ENCODE peak calls at places on chromosomes 3 and 15, in five cellular contexts. P, R, I, T and Y are unnamed samples.

GRCh38 chr3:107846282-107846852 is 244.5 kb downstream of the CD47 start:
- DNase-seq in T (no peak), I (peak), R (peak), P (peak), Y (peak)

GRCh38 chr3:158471639-158472294 is 99.2 kb upstream of the MLF1 start:
- DNase-seq in P (no peak), I (no peak), R (no peak), T (no peak), Y (no peak)

GRCh38 chr15:78353093-78353492 is 12.9 kb downstream of the CRABP1 start:
- DNase-seq in T (no peak), R (no peak), P (no peak), I (no peak), Y (peak)

GRCh38 chr3:147191795-147192385 is 214.5 kb downstream of the ZIC4 start:
- DNase-seq in P (peak), I (no peak), R (peak), T (no peak), Y (no peak)

GRCh38 chr15:89812126-89812846 is 2.4 kb downstream of the ANPEP start:
- DNase-seq in I (peak), T (no peak), P (no peak), R (no peak), Y (no peak)

GRCh38 chr15:25875551-25875950 is 12.4 kb upstream of the ATP10A start:
- DNase-seq in R (no peak), I (no peak), T (no peak), P (no peak), Y (no peak)

GRCh38 chr3:2661078-2661477 is 449.1 kb downstream of the IL5RA start:
- DNase-seq in R (no peak), T (no peak), P (no peak), I (no peak), Y (no peak)

GRCh38 chr15:70475439-70475781 is 287.9 kb downstream of the UACA start:
- DNase-seq in I (no peak), T (no peak), R (no peak), P (no peak), Y (no peak)

GRCh38 chr15:29034151-29034550 is 148.4 kb downstream of the APBA2 start:
- DNase-seq in P (no peak), T (no peak), I (no peak), R (no peak), Y (no peak)

GRCh38 chr3:102979682-102980378 is 545.0 kb downstream of the ZPLD1 start:
- DNase-seq in I (no peak), P (no peak), T (no peak), R (no peak), Y (no peak)

GRCh38 chr3:119240101-119240581 is 537 bp downstream of the B4GALT4 start:
- DNase-seq in P (peak), R (no peak), T (peak), I (peak), Y (no peak)

GRCh38 chr15:96789999-96790398 is 459.5 kb downstream of the NR2F2 start:
- DNase-seq in R (no peak), P (no peak), I (no peak), T (no peak), Y (no peak)

GRCh38 chr3:183193762-183194701 is 31.5 kb upstream of the LAMP3 start:
- DNase-seq in T (no peak), P (peak), I (no peak), R (no peak), Y (no peak)

GRCh38 chr15:53716909-53717878 is 42.3 kb downstream of the WDR72 start:
- DNase-seq in R (no peak), P (peak), T (no peak), I (no peak), Y (no peak)

GRCh38 chr3:50204804-50205718 is at the start of gene SLC38A3:
- DNase-seq in T (no peak), R (peak), I (no peak), P (peak), Y (no peak)

GRCh38 chr3:140186421-140186920 is 251.5 kb downstream of the CLSTN2 start:
- DNase-seq in R (no peak), I (no peak), T (no peak), P (peak), Y (no peak)

GRCh38 chr3:85652322-85652721 is 693.5 kb downstream of the CADM2 start:
- DNase-seq in T (no peak), R (no peak), I (no peak), P (no peak), Y (no peak)

GRCh38 chr3:15634671-15635661 is 33.4 kb downstream of the BTD start:
- DNase-seq in P (no peak), I (no peak), R (no peak), T (no peak), Y (no peak)

GRCh38 chr15:101368868-101369642 is 74.0 kb upstream of the SNRPA1 start:
- DNase-seq in T (no peak), I (no peak), P (no peak), R (no peak), Y (no peak)

GRCh38 chr3:45890405-45890804 is 4.1 kb downstream of the CCR9 start:
- DNase-seq in T (no peak), I (no peak), R (no peak), P (peak), Y (no peak)

GRCh38 chr15:75460646-75461045 is 9.2 kb upstream of the SIN3A start:
- DNase-seq in R (no peak), I (no peak), T (no peak), P (no peak), Y (no peak)

GRCh38 chr15:47975422-47975821 is 145.4 kb upstream of the SLC24A5 start:
- DNase-seq in T (no peak), P (no peak), I (no peak), R (no peak), Y (no peak)

GRCh38 chr3:119497824-119498187 is 541 bp upstream of the TIMMDC1 start:
- DNase-seq in T (no peak), I (no peak), R (no peak), P (peak), Y (no peak)

GRCh38 chr3:70716832-70717231 is 404.4 kb upstream of the MDFIC2 start:
- DNase-seq in I (no peak), T (no peak), P (no peak), R (no peak), Y (no peak)

GRCh38 chr15:32956006-32956405 is 238.2 kb downstream of the GREM1 start:
- DNase-seq in P (no peak), T (no peak), I (peak), R (no peak), Y (no peak)

GRCh38 chr3:155393316-155393715 is 99.8 kb upstream of the STRIT1 start:
- DNase-seq in R (no peak), T (no peak), P (no peak), I (no peak), Y (no peak)

GRCh38 chr15:38690737-38691332 is 126.2 kb upstream of the RASGRP1 start:
- DNase-seq in P (peak), T (peak), I (peak), R (peak), Y (peak)

GRCh38 chr3:46395210-46395661 is 11.6 kb downstream of the CCR5AS start:
- DNase-seq in T (no peak), R (no peak), P (no peak), I (no peak), Y (no peak)

GRCh38 chr15:52730163-52730562 is 51.0 kb upstream of the ATOSA start:
- DNase-seq in T (peak), R (no peak), P (no peak), I (peak), Y (no peak)

GRCh38 chr15:58021332-58022230 is 43.9 kb downstream of the ALDH1A2 start:
- DNase-seq in I (no peak), P (no peak), R (no peak), T (no peak), Y (no peak)

GRCh38 chr15:70100495-70101331 is 3.0 kb upstream of the TLE3 start:
- DNase-seq in P (peak), T (peak), I (peak), R (no peak), Y (no peak)

GRCh38 chr3:71443332-71443731 is 140.2 kb downstream of the FOXP1 start:
- DNase-seq in T (no peak), I (no peak), P (no peak), R (no peak), Y (no peak)